ENCODE peak calls at places on chromosomes 12 and 14, in six cellular contexts. B is skeletal muscle cell, G is stomach, Z is lower leg skin, C is ovary, L is iPS DF 6.9. H is an unnamed sample.

GRCh38 chr12:122732611-122733010 is 2.0 kb upstream of the HCAR1 start:
- DNase-seq in C (no peak), Z (no peak), B (no peak), G (no peak), L (no peak), H (no peak)

GRCh38 chr14:99515301-99516155 is 34.3 kb downstream of the CCNK start:
- DNase-seq in L (no peak), G (no peak), C (peak; percentile 29), B (no peak), Z (no peak), H (no peak)

GRCh38 chr12:102740157-102741032 is 176.6 kb downstream of the PAH start:
- DNase-seq in G (no peak), L (no peak), C (no peak), B (no peak), Z (no peak), H (no peak)

GRCh38 chr12:61220337-61220736 is 1039.9 kb upstream of the USP15 start:
- DNase-seq in B (no peak), L (no peak), Z (no peak), G (no peak), C (no peak), H (no peak)

GRCh38 chr12:96495841-96496545 is 6.6 kb downstream of the CFAP54 start:
- DNase-seq in C (no peak), L (no peak), G (no peak), B (no peak), Z (no peak), H (no peak)

GRCh38 chr14:72878746-72879145 is 15.2 kb downstream of the DPF3 start:
- DNase-seq in C (no peak), B (no peak), G (no peak), L (no peak), Z (no peak), H (no peak)

GRCh38 chr14:37078131-37078530 is 94.3 kb downstream of the SLC25A21 start:
- DNase-seq in G (no peak), Z (no peak), L (no peak), B (no peak), C (no peak), H (no peak)

GRCh38 chr12:20367731-20368652 is at the start of gene PDE3A:
- DNase-seq in G (no peak), B (peak; percentile 56), L (no peak), Z (peak; percentile 23), C (peak; percentile 64), H (peak; percentile 40)

GRCh38 chr14:93525691-93526451 is 95.1 kb downstream of the UNC79 start:
- DNase-seq in L (no peak), G (no peak), B (no peak), Z (no peak), C (no peak), H (no peak)

GRCh38 chr12:27190761-27191160 is 53.3 kb upstream of the STK38L start:
- DNase-seq in Z (no peak), G (no peak), B (no peak), C (no peak), L (no peak), H (no peak)

GRCh38 chr12:129641916-129642315 is 261.9 kb downstream of the TMEM132D start:
- DNase-seq in B (no peak), Z (no peak), G (no peak), C (no peak), L (no peak), H (no peak)

GRCh38 chr14:73403181-73403752 is 55.1 kb downstream of the NUMB start:
- DNase-seq in C (no peak), B (no peak), L (no peak), G (no peak), Z (no peak), H (no peak)

GRCh38 chr14:88352299-88353097 is 29.4 kb upstream of the KCNK10 start:
- DNase-seq in Z (no peak), G (no peak), C (no peak), B (peak; percentile 6), L (no peak), H (no peak)

GRCh38 chr12:58765653-58766554 is 154.4 kb downstream of the LRIG3 start:
- DNase-seq in L (no peak), Z (no peak), G (no peak), C (no peak), B (no peak), H (no peak)

GRCh38 chr12:75759842-75760260 is 248.4 kb upstream of the KRR1 start:
- DNase-seq in L (no peak), G (no peak), B (peak; percentile 71), C (no peak), Z (no peak), H (peak; percentile 41)

GRCh38 chr12:62722971-62723680 is 211.8 kb downstream of the PPM1H start:
- DNase-seq in L (no peak), G (no peak), C (no peak), B (no peak), Z (no peak), H (no peak)

GRCh38 chr12:102118874-102119273 is 1.0 kb downstream of the NUP37 start:
- DNase-seq in C (no peak), Z (no peak), B (no peak), G (no peak), L (no peak), H (no peak)

GRCh38 chr12:101935769-101936741 is 58.7 kb downstream of the DRAM1 start:
- DNase-seq in Z (peak; percentile 73), C (peak; percentile 33), B (peak; percentile 81), G (no peak), L (no peak), H (no peak)

GRCh38 chr12:103962493-103962892 is 3.2 kb upstream of the TDG start:
- DNase-seq in Z (no peak), L (no peak), B (no peak), G (no peak), C (no peak), H (no peak)

GRCh38 chr12:125981610-125982253 is 916.5 kb downstream of the AACS start:
- DNase-seq in C (no peak), G (no peak), L (no peak), Z (no peak), B (no peak), H (no peak)

GRCh38 chr14:73771848-73772705 is 57.9 kb upstream of the PNMA1 start:
- DNase-seq in B (no peak), C (peak; percentile 75), G (peak; percentile 86), Z (no peak), L (no peak), H (no peak)

GRCh38 chr12:94329366-94329765 is 130.3 kb downstream of the CEP83 start:
- DNase-seq in Z (no peak), B (no peak), G (no peak), C (no peak), L (no peak), H (no peak)

GRCh38 chr12:53999596-54000104 is 311 bp upstream of the HOXC9 start:
- DNase-seq in G (no peak), Z (peak; percentile 79), L (no peak), C (peak; percentile 69), B (peak; percentile 69), H (no peak)
- H3K4me3 ChIP-seq in G (peak overlapping the region; percentile 39), Z (peak overlapping the region; percentile 64), L (no peak overlapping the region), C (peak overlapping the region; percentile 48), B (peak overlapping the region; percentile 71), H (peak overlapping the region; percentile 84)

GRCh38 chr12:41189395-41190251 is 1.5 kb downstream of the PDZRN4 start:
- DNase-seq in C (no peak), B (no peak), G (no peak), L (no peak), Z (no peak), H (no peak)
- H3K4me3 ChIP-seq in C (peak overlapping the region; percentile 52), B (no peak overlapping the region), G (peak overlapping the region; percentile 53), L (no peak overlapping the region), Z (no peak overlapping the region), H (no peak overlapping the region)

GRCh38 chr12:24945822-24946221 is 3.1 kb downstream of the BCAT1 start:
- DNase-seq in B (no peak), L (no peak), Z (no peak), C (no peak), G (no peak), H (no peak)
- H3K4me3 ChIP-seq in B (peak overlapping the region; percentile 59), L (no peak overlapping the region), Z (no peak overlapping the region), C (no peak overlapping the region), G (no peak overlapping the region), H (no peak overlapping the region)

GRCh38 chr12:106986625-106987389 is at the start of gene MTERF2:
- DNase-seq in L (peak; percentile 72), Z (peak; percentile 92), C (peak; percentile 92), B (peak; percentile 85), G (peak; percentile 93), H (no peak)

GRCh38 chr12:106986135-106986534 is 811 bp downstream of the MTERF2 start:
- DNase-seq in G (no peak), Z (no peak), L (no peak), C (no peak), B (no peak), H (no peak)

GRCh38 chr12:106984588-106985137 is 2.3 kb downstream of the MTERF2 start:
- DNase-seq in L (no peak), G (no peak), C (no peak), B (no peak), Z (no peak), H (no peak)

GRCh38 chr12:106985479-106985878 is 1.5 kb downstream of the MTERF2 start:
- DNase-seq in C (no peak), G (no peak), B (no peak), Z (no peak), L (no peak), H (no peak)

GRCh38 chr12:106987846-106988245 is 900 bp upstream of the MTERF2 start:
- DNase-seq in B (no peak), G (peak; percentile 44), L (no peak), C (no peak), Z (no peak), H (no peak)
- H3K4me3 ChIP-seq in B (no peak overlapping the region), G (no peak overlapping the region), L (no peak overlapping the region), C (no peak overlapping the region), Z (no peak overlapping the region), H (peak overlapping the region; percentile 75)

GRCh38 chr12:66190519-66191406 is 1.7 kb downstream of the IRAK3 start:
- DNase-seq in L (no peak), G (no peak), C (no peak), B (peak; percentile 11), Z (no peak), H (no peak)
- H3K4me3 ChIP-seq in L (no peak overlapping the region), G (peak overlapping the region; percentile 54), C (no peak overlapping the region), B (no peak overlapping the region), Z (no peak overlapping the region), H (no peak overlapping the region)

GRCh38 chr14:67268456-67269115 is 27.4 kb downstream of the PALS1 start:
- DNase-seq in L (peak; percentile 79), C (no peak), Z (no peak), B (no peak), G (no peak), H (no peak)
- H3K4me3 ChIP-seq in L (no peak overlapping the region), C (no peak overlapping the region), Z (no peak overlapping the region), B (no peak overlapping the region), G (peak overlapping the region; percentile 7), H (no peak overlapping the region)

DNA sequence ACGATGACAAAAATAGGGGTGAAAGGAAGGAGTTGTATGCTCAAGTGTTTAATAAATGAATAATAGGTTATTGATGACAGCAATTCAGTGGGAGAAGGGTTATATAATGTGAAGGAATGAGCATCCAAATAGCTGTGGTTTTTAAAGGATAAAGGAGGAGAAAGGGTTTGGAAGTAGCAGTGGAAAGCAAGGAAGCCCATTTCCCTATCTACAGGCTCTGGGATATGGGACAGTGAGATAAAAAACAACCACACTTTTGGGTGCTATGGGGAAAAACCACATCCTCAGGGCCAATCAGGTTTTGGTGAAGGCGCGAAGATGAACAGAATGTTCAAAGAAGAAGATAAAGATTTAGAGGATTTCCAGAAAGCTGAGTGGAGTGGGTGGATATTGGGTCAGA is 258.6 kb downstream of the ZFP36L1 start:
- DNase-seq in B (no peak), L (no peak), G (no peak), Z (no peak), C (no peak), H (no peak)
- H3K4me3 ChIP-seq in B (no peak overlapping the region), L (no peak overlapping the region), G (no peak overlapping the region), Z (no peak overlapping the region), C (no peak overlapping the region), H (no peak overlapping the region)

H was measured in epithelial cell of proximal tubule.